ENCODE peak calls at places on chromosomes 13 and 19, in six cellular contexts. I is K562, K is GM23248, F is heart left ventricle, J is aorta, V is left ventricle myocardium inferior. U is an unnamed sample. For H3K27me3 and H3K4me1, the result is how much of the 10 kb centered on the place peaks cover.

GRCh38 chr19:14056069-14056666 is 5.7 kb downstream of the PALM3 start:
- DNase-seq in I (no peak), K (no peak), F (no peak), J (no peak), V (no peak), U (no peak)

GRCh38 chr13:59487883-59488282 is 675.8 kb downstream of the DIAPH3 start:
- DNase-seq in I (no peak), K (no peak), F (no peak), J (no peak), V (no peak), U (no peak)

GRCh38 chr13:73466561-73466960 is 407.8 kb downstream of the KLF5 start:
- DNase-seq in I (no peak), K (no peak), F (no peak), J (no peak), V (no peak), U (no peak)

GRCh38 chr19:6963937-6964336 is 57.3 kb downstream of the MBD3L2B start:
- DNase-seq in I (peak), K (no peak), F (no peak), J (no peak), V (no peak), U (peak)

GRCh38 chr13:76226941-76227340 is 590.8 kb downstream of the LMO7 start:
- DNase-seq in I (no peak), K (no peak), F (no peak), J (no peak), V (no peak), U (no peak)

GRCh38 chr19:4803736-4804695 is 12.5 kb downstream of the FEM1A start:
- DNase-seq in I (peak), K (peak), F (peak), J (no peak), V (no peak), U (peak)

GRCh38 chr13:36450534-36450933 is 18.2 kb downstream of the CCNA1 start:
- DNase-seq in I (no peak), K (no peak), F (no peak), J (no peak), V (no peak), U (no peak)

GRCh38 chr13:101523732-101524131 is 71.3 kb downstream of the ITGBL1 start:
- DNase-seq in I (no peak), K (peak), F (peak), J (no peak), V (no peak), U (no peak)

GRCh38 chr19:29505034-29505824 is 20.6 kb upstream of the VSTM2B start:
- DNase-seq in I (no peak), K (no peak), F (no peak), J (peak), V (no peak), U (no peak)

GRCh38 chr19:41433171-41433570 is 6.0 kb upstream of the B3GNT8 start:
- DNase-seq in I (no peak), K (no peak), F (peak), J (no peak), V (no peak), U (no peak)

GRCh38 chr19:20660473-20660872 is 898 bp downstream of the ZNF626 start:
- DNase-seq in I (no peak), K (no peak), F (no peak), J (no peak), V (no peak), U (no peak)

GRCh38 chr19:7292950-7293794 is 1.0 kb downstream of the INSR start:
- DNase-seq in I (no peak), K (peak), F (peak), J (peak), V (peak), U (peak)

GRCh38 chr19:16268676-16269319 is 55.8 kb upstream of the KLF2 start:
- DNase-seq in I (no peak), K (no peak), F (no peak), J (no peak), V (no peak), U (no peak)

GRCh38 chr13:47299316-47299715 is 402.5 kb upstream of the HTR2A start:
- DNase-seq in I (no peak), K (peak), F (no peak), J (no peak), V (no peak), U (no peak)

GRCh38 chr13:44237276-44237767 is 136.3 kb upstream of the SERP2 start:
- DNase-seq in I (no peak), K (peak), F (peak), J (no peak), V (peak), U (no peak)

GRCh38 chr13:19587635-19588300 is 26.4 kb upstream of the TPTE2 start:
- DNase-seq in I (peak), K (peak), F (no peak), J (no peak), V (no peak), U (peak)

GRCh38 chr13:80040219-80040976 is 300.5 kb downstream of the SPRY2 start:
- DNase-seq in I (no peak), K (peak), F (no peak), J (no peak), V (no peak), U (no peak)

GRCh38 chr19:38024991-38025716 is 118.1 kb downstream of the SIPA1L3 start:
- DNase-seq in I (peak), K (no peak), F (no peak), J (no peak), V (no peak), U (no peak)

GRCh38 chr13:37295046-37295445 is 189.6 kb upstream of the CSNK1A1L start:
- DNase-seq in I (no peak), K (no peak), F (peak), J (peak), V (peak), U (no peak)

GRCh38 chr13:32783067-32783466 is 196.8 kb downstream of the PDS5B start:
- DNase-seq in I (no peak), K (peak), F (no peak), J (no peak), V (no peak), U (no peak)

GRCh38 chr13:108919036-108919907 is 289.9 kb downstream of the MYO16 start:
- DNase-seq in I (no peak), K (no peak), F (no peak), J (no peak), V (no peak), U (no peak)

GRCh38 chr13:101875717-101876393 is 423.4 kb downstream of the ITGBL1 start:
- DNase-seq in I (no peak), K (peak), F (no peak), J (no peak), V (no peak), U (no peak)

GRCh38 chr19:16273005-16273404 is 51.6 kb upstream of the KLF2 start:
- DNase-seq in I (no peak), K (no peak), F (peak), J (peak), V (peak), U (no peak)

GRCh38 chr19:16070366-16070990 is 5.8 kb upstream of the TPM4 start:
- DNase-seq in I (peak), K (peak), F (peak), J (peak), V (peak), U (no peak)

GRCh38 chr19:345320-345879 is 804 bp upstream of the MIER2 start:
- DNase-seq in I (no peak), K (peak), F (no peak), J (peak), V (no peak), U (no peak)

GRCh38 chr19:57947088-57947418 is 453 bp downstream of the ZNF256 start:
- DNase-seq in I (no peak), K (peak), F (peak), J (no peak), V (no peak), U (peak)

GRCh38 chr13:114099918-114100445 is 32.4 kb downstream of the RASA3 start:
- DNase-seq in I (no peak), K (peak), F (peak), J (no peak), V (no peak), U (peak)

GRCh38 chr19:29810504-29810871 is 1.3 kb upstream of the CCNE1 start:
- DNase-seq in I (peak), K (peak), F (no peak), J (peak), V (no peak), U (no peak)

GRCh38 chr19:30999726-31000125 is 349.5 kb downstream of the TSHZ3 start:
- DNase-seq in I (no peak), K (peak), F (no peak), J (no peak), V (no peak), U (no peak)

GRCh38 chr13:40127476-40127875 is 472.0 kb downstream of the COG6 start:
- DNase-seq in I (no peak), K (no peak), F (no peak), J (no peak), V (no peak), U (no peak)

DNA sequence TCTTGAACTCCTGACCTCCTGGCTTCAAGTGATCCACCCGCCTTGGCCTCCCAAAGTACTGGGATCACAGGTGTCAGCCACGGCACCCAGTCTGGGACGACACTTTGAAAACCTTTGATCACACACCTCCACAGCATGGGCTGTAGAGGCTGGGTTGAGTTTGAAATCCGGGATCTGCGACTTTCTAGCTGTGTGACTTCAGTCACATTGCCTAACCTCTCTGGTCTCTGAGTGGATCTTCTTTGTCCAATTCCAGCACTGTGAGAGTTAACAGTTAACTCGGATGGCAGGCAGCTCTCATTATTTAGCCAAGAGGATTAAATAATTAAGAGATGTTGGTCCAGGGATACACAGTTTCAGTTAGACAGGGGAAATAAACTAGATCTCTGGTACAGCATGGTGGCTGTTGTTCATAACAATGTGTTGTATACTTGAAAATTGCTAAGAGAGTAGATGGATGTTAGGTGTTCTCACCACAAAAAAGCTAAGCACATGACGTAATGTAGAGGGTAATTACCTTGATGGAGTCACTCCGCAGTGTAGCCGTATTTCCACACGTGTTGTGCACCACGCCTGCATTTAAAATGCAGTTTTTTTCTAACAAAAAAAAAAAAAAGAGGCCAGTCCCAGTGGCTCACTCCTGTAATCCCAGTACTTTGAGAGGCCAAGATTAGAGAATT is 1.9 kb downstream of the GALP start:
- DNase-seq in I (no peak), K (no peak), F (no peak), J (peak), V (no peak), U (no peak)
- H3K27me3 ChIP-seq in I (under half), K (under half), F (under half), J (under half), V (half or more), U (under half)

GRCh38 chr19:55809381-55810058 is 22.3 kb downstream of the NLRP11 start:
- DNase-seq in I (peak), K (peak), F (peak), J (no peak), V (peak), U (peak)
- H3K4me1 ChIP-seq in I (under half), K (under half), F (under half), J (under half), V (under half), U (under half)

DNA sequence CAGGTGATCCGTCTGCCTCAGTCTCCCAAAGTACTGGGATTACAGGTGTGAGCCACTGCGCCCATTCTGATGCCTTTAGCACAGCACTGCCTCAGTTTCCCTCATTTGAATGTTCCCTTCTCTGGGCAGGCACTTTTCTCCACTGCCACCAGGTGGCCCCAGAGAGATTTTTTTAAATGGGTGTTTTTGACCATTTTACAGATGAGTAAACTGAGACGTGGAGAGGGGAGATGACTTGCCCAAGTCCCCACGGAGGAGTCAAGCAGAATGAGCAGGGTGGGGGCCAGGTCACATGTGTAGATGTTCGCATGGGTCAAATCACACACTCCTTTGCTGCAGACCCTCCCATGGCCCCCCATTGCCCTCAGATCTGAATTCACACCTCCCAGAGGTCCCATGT is 3.2 kb upstream of the PDE4C start:
- DNase-seq in I (no peak), K (no peak), F (no peak), J (no peak), V (no peak), U (no peak)
- H3K27me3 ChIP-seq in I (under half), K (under half), F (under half), J (under half), V (half or more), U (under half)

GRCh38 chr13:31775148-31775547 is 35.8 kb downstream of the RXFP2 start:
- DNase-seq in I (no peak), K (peak), F (no peak), J (no peak), V (no peak), U (no peak)

GRCh38 chr13:31773538-31773937 is 34.2 kb downstream of the RXFP2 start:
- DNase-seq in I (no peak), K (peak), F (no peak), J (no peak), V (no peak), U (no peak)

GRCh38 chr13:31774186-31774585 is 34.9 kb downstream of the RXFP2 start:
- DNase-seq in I (no peak), K (peak), F (no peak), J (no peak), V (no peak), U (no peak)

GRCh38 chr13:31769581-31769980 is 30.3 kb downstream of the RXFP2 start:
- DNase-seq in I (no peak), K (peak), F (no peak), J (no peak), V (no peak), U (no peak)

DNA sequence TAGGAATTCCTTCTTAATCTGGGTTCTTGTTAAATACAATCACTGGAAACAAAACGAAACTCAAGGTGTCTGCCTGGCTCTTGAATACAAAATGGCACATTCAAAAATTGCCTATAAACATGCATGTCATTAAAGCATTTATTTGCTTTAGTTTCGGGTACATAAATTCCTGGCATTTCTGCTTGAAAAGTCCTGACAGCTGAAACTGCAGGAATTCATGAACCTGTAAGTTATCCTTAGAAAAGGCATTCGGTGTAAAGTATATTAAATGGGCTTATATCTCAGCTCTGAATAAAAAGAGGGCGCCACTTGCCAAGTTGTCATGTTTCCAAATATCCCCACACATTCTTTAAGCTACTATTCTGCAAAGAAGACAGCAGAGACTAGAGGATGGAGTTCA is 32.9 kb downstream of the RXFP2 start:
- DNase-seq in I (no peak), K (no peak), F (no peak), J (no peak), V (no peak), U (no peak)
- H3K4me1 ChIP-seq in I (under half), K (half or more), F (under half), J (under half), V (under half), U (under half)

U was measured in BE2C.